ENCODE peak calls at places on chromosomes 13 and 19, in seven cellular contexts. E, S, P, Y, Q, G and L are unnamed samples.

GRCh38 chr19:2969104-2969504 is 8.3 kb upstream of the TLE6 start:
- DNase-seq in G (peak), S (no peak), E (peak), Q (no peak), P (no peak), Y (peak), L (peak)

GRCh38 chr13:27427663-27428062 is 3.2 kb downstream of the GTF3A start:
- DNase-seq in S (no peak), P (no peak), G (no peak), Y (no peak), E (no peak), Q (no peak), L (no peak)

GRCh38 chr13:40440990-40441820 is 225.2 kb downstream of the FOXO1 start:
- DNase-seq in Y (no peak), Q (peak), G (peak), S (no peak), P (peak), E (peak), L (peak)

GRCh38 chr19:44582581-44583265 is 30.6 kb upstream of the IGSF23 start:
- DNase-seq in E (peak), G (no peak), S (peak), P (no peak), Q (no peak), Y (peak), L (no peak)

GRCh38 chr19:18446811-18447359 is 9.0 kb upstream of the ISYNA1 start:
- DNase-seq in G (no peak), Y (no peak), E (no peak), S (no peak), Q (no peak), P (no peak), L (no peak)

GRCh38 chr13:42333613-42334328 is 61.8 kb downstream of the AKAP11 start:
- DNase-seq in P (no peak), E (no peak), Y (peak), S (no peak), G (no peak), Q (no peak), L (no peak)

GRCh38 chr13:83702021-83702420 is 180.3 kb downstream of the SLITRK1 start:
- DNase-seq in S (no peak), G (no peak), Y (no peak), Q (no peak), P (no peak), E (no peak), L (no peak)

GRCh38 chr13:80276371-80277289 is 64.3 kb downstream of the SPRY2 start:
- DNase-seq in S (no peak), E (no peak), G (no peak), Q (no peak), P (no peak), Y (no peak), L (no peak)

GRCh38 chr19:29054886-29055675 is 157.9 kb downstream of the UQCRFS1 start:
- DNase-seq in E (no peak), Q (no peak), Y (no peak), G (peak), S (no peak), P (no peak), L (no peak)

GRCh38 chr19:17159466-17160393 is 55.4 kb upstream of the USE1 start:
- DNase-seq in Q (no peak), P (no peak), E (no peak), S (no peak), G (no peak), Y (no peak), L (no peak)

GRCh38 chr13:50991624-50992610 is 82.3 kb downstream of the RNASEH2B start:
- DNase-seq in S (no peak), Q (no peak), E (no peak), Y (no peak), G (no peak), P (no peak), L (no peak)

GRCh38 chr13:44932850-44933251 is 56.4 kb downstream of the NUFIP1 start:
- DNase-seq in S (no peak), G (no peak), P (no peak), Q (no peak), E (no peak), Y (no peak), L (peak)

GRCh38 chr13:40233731-40234195 is 432.7 kb downstream of the FOXO1 start:
- DNase-seq in Y (no peak), G (peak), Q (no peak), P (peak), E (no peak), S (no peak), L (no peak)

GRCh38 chr19:17557461-17557860 is 2.0 kb downstream of the COLGALT1 start:
- DNase-seq in P (no peak), Q (no peak), G (no peak), Y (no peak), E (no peak), S (no peak), L (no peak)

GRCh38 chr19:37564624-37565369 is 29.8 kb downstream of the ZNF571 start:
- DNase-seq in E (no peak), Y (no peak), S (no peak), Q (no peak), P (no peak), G (no peak), L (no peak)

GRCh38 chr19:17686592-17687042 is 1.5 kb downstream of the UNC13A start:
- DNase-seq in P (no peak), S (peak), E (no peak), Y (peak), G (no peak), Q (no peak), L (no peak)

GRCh38 chr13:111115841-111116500 is 861 bp downstream of the ARHGEF7 start:
- DNase-seq in P (no peak), S (no peak), Q (no peak), G (no peak), E (peak), Y (no peak), L (no peak)

GRCh38 chr19:1745589-1746031 is 7.7 kb upstream of the ONECUT3 start:
- DNase-seq in S (peak), P (no peak), E (no peak), Y (peak), Q (no peak), G (no peak), L (no peak)

GRCh38 chr13:110416131-110416584 is 109.1 kb downstream of the COL4A2 start:
- DNase-seq in E (no peak), S (no peak), Q (no peak), Y (no peak), P (peak), G (no peak), L (no peak)

GRCh38 chr19:3411636-3412035 is 45.3 kb downstream of the NFIC start:
- DNase-seq in P (no peak), G (no peak), Q (no peak), E (no peak), S (no peak), Y (no peak), L (peak)

GRCh38 chr13:26583662-26584061 is 26.2 kb downstream of the WASF3 start:
- DNase-seq in Y (no peak), S (no peak), G (no peak), P (no peak), E (no peak), Q (no peak), L (no peak)

GRCh38 chr19:10780368-10780767 is 55.6 kb downstream of the TMED1 start:
- DNase-seq in S (no peak), G (peak), Y (peak), E (peak), Q (no peak), P (peak), L (no peak)

GRCh38 chr19:37907735-37908066 is 693 bp downstream of the SIPA1L3 start:
- DNase-seq in S (no peak), G (no peak), Q (no peak), E (no peak), P (no peak), Y (no peak), L (no peak)

GRCh38 chr19:7238091-7238490 is 56.1 kb downstream of the INSR start:
- DNase-seq in P (no peak), S (no peak), Y (no peak), Q (no peak), E (no peak), G (no peak), L (no peak)

GRCh38 chr19:1746401-1747284 is 6.7 kb upstream of the ONECUT3 start:
- DNase-seq in G (no peak), Q (no peak), Y (peak), S (peak), P (no peak), E (no peak), L (peak)

GRCh38 chr19:46975918-46976782 is 43.5 kb upstream of the NPAS1 start:
- DNase-seq in G (peak), Y (peak), P (peak), S (peak), Q (peak), E (peak), L (peak)

GRCh38 chr19:5926641-5927438 is 12.8 kb downstream of the CAPS start:
- DNase-seq in P (peak), E (peak), G (peak), Y (no peak), S (no peak), Q (no peak), L (no peak)

GRCh38 chr19:40417714-40417996 is 4.5 kb upstream of the PRX start:
- DNase-seq in P (no peak), E (no peak), G (no peak), Q (no peak), Y (no peak), S (no peak), L (no peak)

GRCh38 chr13:67063036-67063435 is 167.1 kb downstream of the PCDH9 start:
- DNase-seq in Y (no peak), S (no peak), E (no peak), P (peak), Q (no peak), G (no peak), L (no peak)

GRCh38 chr13:42539670-42540069 is 34.3 kb upstream of the TNFSF11 start:
- DNase-seq in P (no peak), S (no peak), Q (no peak), Y (no peak), E (no peak), G (no peak), L (no peak)

GRCh38 chr19:40009674-40010073 is 12.8 kb downstream of the ZNF546 start:
- DNase-seq in G (no peak), E (no peak), S (no peak), Y (no peak), P (no peak), Q (no peak), L (no peak)

GRCh38 chr19:28168557-28168956 is 1044.4 kb downstream of the UQCRFS1 start:
- DNase-seq in E (no peak), G (no peak), S (no peak), P (no peak), Y (no peak), Q (no peak), L (no peak)

GRCh38 chr19:18648971-18649310 is 12.1 kb downstream of the KLHL26 start:
- DNase-seq in E (no peak), S (no peak), G (no peak), Y (no peak), P (no peak), Q (no peak), L (no peak)

GRCh38 chr19:20423381-20424207 is 142.0 kb downstream of the ZNF737 start:
- DNase-seq in E (peak), S (no peak), Y (peak), P (peak), G (peak), Q (peak), L (peak)

GRCh38 chr19:1873524-1874473 is 10.4 kb upstream of the KLF16 start:
- DNase-seq in P (no peak), Y (peak), G (peak), S (no peak), E (no peak), Q (peak), L (peak)

GRCh38 chr19:49553451-49554271 is 25.9 kb downstream of the RCN3 start:
- DNase-seq in S (no peak), P (no peak), Y (no peak), Q (no peak), E (peak), G (no peak), L (peak)
- TF ChIP-seq POLR2A in S (no peak), P (no peak), Y (peak), Q (no peak), E (no peak), G (no peak), L (no peak)

GRCh38 chr13:97237388-97237787 is 15.3 kb downstream of the MBNL2 start:
- DNase-seq in G (no peak), Y (no peak), Q (no peak), P (no peak), E (no peak), S (no peak), L (no peak)

GRCh38 chr13:97234742-97235141 is 12.6 kb downstream of the MBNL2 start:
- DNase-seq in E (peak), Q (no peak), G (no peak), Y (no peak), P (no peak), S (no peak), L (peak)

GRCh38 chr13:97234236-97234635 is 12.1 kb downstream of the MBNL2 start:
- DNase-seq in Q (no peak), G (no peak), Y (no peak), S (no peak), P (no peak), E (peak), L (no peak)

GRCh38 chr13:97233499-97233898 is 11.4 kb downstream of the MBNL2 start:
- DNase-seq in P (no peak), G (no peak), E (no peak), Q (no peak), Y (no peak), S (no peak), L (no peak)

DNA sequence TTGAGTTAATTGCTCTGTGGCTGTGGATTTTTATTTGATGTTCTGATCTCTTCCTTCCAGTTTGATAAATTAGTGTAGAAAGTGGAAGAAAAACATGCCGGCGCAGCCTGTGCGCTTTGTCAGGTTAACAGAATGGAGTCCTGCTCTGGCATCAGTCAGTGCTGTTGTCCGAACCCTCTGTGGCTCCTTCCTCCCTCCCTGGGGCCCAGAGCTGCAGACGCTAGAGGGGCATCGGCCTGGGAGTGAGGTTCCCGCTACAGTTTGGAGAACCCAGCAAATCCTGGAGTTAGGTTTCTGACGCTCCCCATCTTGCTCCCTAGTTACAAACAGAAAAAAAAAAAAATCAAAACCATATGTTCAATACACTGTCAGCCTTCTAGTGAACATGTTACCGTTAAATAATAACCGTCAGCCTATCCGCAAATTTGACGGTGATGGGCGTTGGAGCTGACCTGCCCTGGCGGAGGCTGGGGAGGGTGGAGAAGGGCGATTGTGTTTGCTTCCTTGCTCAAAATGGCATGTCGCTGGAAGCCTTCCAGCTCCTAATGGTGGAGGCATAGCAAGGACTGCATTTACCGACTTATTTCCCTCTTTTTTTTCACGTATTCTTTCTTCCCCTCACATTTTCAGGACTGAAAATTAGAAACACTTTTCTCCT is 13.5 kb downstream of the MBNL2 start:
- DNase-seq in E (peak), Y (no peak), G (no peak), S (no peak), Q (no peak), P (no peak), L (peak)
- TF ChIP-seq POLR2AphosphoS5 in E (no peak), Y (no peak), G (no peak), S (no peak), Q (no peak), P (no peak), L (no peak)

GRCh38 chr13:113458218-113459065 is 5.2 kb upstream of the ADPRHL1 start:
- DNase-seq in Q (no peak), E (no peak), P (no peak), Y (peak), S (no peak), G (peak), L (no peak)
- TF ChIP-seq CTCF in Q (no peak), E (peak), P (no peak), Y (peak), S (peak), G (peak), L (no peak)

DNA sequence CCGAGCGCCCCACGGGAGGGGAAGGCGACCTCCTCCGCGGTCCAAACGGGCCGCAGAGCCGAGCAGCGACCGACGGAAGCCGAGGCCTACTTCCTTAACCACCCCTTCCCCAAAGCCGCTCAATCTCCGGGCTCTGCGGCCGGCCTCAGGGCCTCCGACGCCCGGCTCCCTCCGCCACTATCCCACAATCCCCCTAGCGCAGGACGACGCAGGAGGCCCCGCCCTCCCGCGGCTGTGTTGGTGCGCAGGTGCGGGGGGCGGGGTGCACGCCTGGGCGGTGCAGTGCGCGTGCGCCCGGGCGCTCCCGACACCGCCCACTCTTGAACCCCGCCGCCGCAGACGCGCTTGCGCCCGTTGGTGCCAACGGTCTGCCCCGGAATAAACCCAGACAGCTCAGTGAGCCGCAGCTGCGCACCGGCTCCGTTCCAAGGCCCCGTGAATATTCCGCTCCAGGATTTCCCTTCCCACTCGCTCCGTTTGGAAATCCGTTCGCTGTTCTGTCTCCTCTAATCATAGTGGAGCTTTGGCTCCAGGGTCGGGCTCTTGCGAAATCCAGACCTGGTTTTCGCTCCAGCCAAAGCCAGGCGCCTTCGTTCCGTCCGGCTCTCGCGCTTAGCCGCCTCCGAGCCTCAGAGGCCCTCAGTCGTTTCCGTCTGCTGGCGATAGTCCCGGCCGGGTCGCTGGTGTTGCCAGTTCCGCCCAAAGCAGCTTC is at the start of gene PPP6R1:
- DNase-seq in Q (peak), G (peak), P (peak), E (peak), Y (peak), S (peak), L (peak)
- TF ChIP-seq POLR2A in Q (peak), G (peak), P (peak), E (peak), Y (peak), S (peak), L (peak)

DNA sequence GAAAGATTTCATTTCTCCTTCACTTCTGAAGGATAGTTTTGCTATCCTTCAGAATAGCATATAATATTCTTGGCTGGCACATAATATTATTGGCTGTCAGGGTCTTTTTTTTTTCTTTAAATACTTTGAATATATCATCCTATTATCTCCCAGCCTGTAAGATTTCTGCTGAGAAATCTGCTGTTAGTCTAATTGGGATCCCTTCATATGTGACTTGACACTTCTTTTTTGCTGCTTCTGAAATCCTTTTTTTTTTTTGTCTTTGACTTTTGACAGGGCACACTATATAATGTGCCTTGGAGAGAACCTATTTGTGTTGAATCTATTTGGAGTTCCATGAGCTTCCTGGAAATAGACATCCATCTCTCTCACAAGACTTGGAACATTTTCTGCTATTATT is 136.9 kb upstream of the UBL3 start:
- DNase-seq in Y (no peak), S (no peak), E (no peak), P (no peak), G (no peak), Q (no peak), L (no peak)
- TF ChIP-seq POLR2AphosphoS5 in Y (no peak), S (no peak), E (no peak), P (no peak), G (no peak), Q (no peak), L (no peak)